ENCODE peak calls at places on chromosomes 4 and X, in six cellular contexts. T, A, V, K, Y and P are unnamed samples.

GRCh38 chr4:24067781-24068193 is 177.9 kb upstream of the PPARGC1A start:
- DNase-seq in T (no peak), A (no peak), V (peak), K (peak), Y (peak), P (no peak)

GRCh38 chr4:16835597-16836247 is 62.7 kb downstream of the LDB2 start:
- DNase-seq in T (no peak), A (no peak), V (no peak), K (no peak), Y (no peak), P (no peak)

GRCh38 chr4:160371446-160371845 is 1268.6 kb downstream of the RAPGEF2 start:
- DNase-seq in T (no peak), A (no peak), V (no peak), K (no peak), Y (no peak), P (no peak)

GRCh38 chrX:129777218-129777768 is 2.5 kb upstream of the SASH3 start:
- DNase-seq in T (no peak), A (peak), V (no peak), K (no peak), Y (no peak), P (peak)

GRCh38 chr4:24067367-24067766 is 177.5 kb upstream of the PPARGC1A start:
- DNase-seq in T (no peak), A (no peak), V (no peak), K (no peak), Y (no peak), P (no peak)

GRCh38 chrX:133495464-133496391 is 80.4 kb upstream of the GPC4 start:
- DNase-seq in T (no peak), A (peak), V (peak), K (no peak), Y (peak), P (peak)

GRCh38 chr4:159725571-159725970 is 622.7 kb downstream of the RAPGEF2 start:
- DNase-seq in T (no peak), A (no peak), V (no peak), K (no peak), Y (no peak), P (no peak)

GRCh38 chrX:24357101-24357500 is 3.3 kb upstream of the SUPT20HL1 start:
- DNase-seq in T (no peak), A (no peak), V (peak), K (peak), Y (no peak), P (no peak)

GRCh38 chrX:53135581-53135980 is 41.6 kb downstream of the KANTR start:
- DNase-seq in T (no peak), A (no peak), V (no peak), K (no peak), Y (no peak), P (no peak)

GRCh38 chrX:147351644-147352043 is 537.1 kb upstream of the CXorf51A start:
- DNase-seq in T (no peak), A (no peak), V (no peak), K (no peak), Y (no peak), P (no peak)

GRCh38 chrX:30865612-30866011 is 23.4 kb downstream of the TAB3 start:
- DNase-seq in T (no peak), A (no peak), V (no peak), K (no peak), Y (no peak), P (no peak)

GRCh38 chr4:80153800-80154546 is 43.3 kb upstream of the PRDM8 start:
- DNase-seq in T (no peak), A (no peak), V (peak), K (peak), Y (no peak), P (no peak)

GRCh38 chr4:112953295-112953694 is 96.2 kb upstream of the ANK2 start:
- DNase-seq in T (no peak), A (no peak), V (no peak), K (no peak), Y (no peak), P (no peak)

GRCh38 chr4:25330335-25330734 is 17.8 kb downstream of the ZCCHC4 start:
- DNase-seq in T (no peak), A (no peak), V (no peak), K (no peak), Y (no peak), P (no peak)

GRCh38 chrX:112687189-112687691 is 7.5 kb upstream of the LHFPL1 start:
- DNase-seq in T (no peak), A (no peak), V (peak), K (no peak), Y (peak), P (no peak)

GRCh38 chr4:26252349-26252748 is 68.5 kb upstream of the RBPJ start:
- DNase-seq in T (no peak), A (no peak), V (no peak), K (no peak), Y (no peak), P (no peak)

GRCh38 chrX:38225093-38225492 is 4.4 kb upstream of the SRPX start:
- DNase-seq in T (no peak), A (no peak), V (no peak), K (no peak), Y (no peak), P (no peak)

GRCh38 chr4:109332926-109333464 is 30.5 kb upstream of the COL25A1 start:
- DNase-seq in T (no peak), A (no peak), V (peak), K (no peak), Y (no peak), P (no peak)
- TF ChIP-seq CTCF in T (no peak), A (no peak), V (peak), K (peak), Y (no peak), P (no peak)

DNA sequence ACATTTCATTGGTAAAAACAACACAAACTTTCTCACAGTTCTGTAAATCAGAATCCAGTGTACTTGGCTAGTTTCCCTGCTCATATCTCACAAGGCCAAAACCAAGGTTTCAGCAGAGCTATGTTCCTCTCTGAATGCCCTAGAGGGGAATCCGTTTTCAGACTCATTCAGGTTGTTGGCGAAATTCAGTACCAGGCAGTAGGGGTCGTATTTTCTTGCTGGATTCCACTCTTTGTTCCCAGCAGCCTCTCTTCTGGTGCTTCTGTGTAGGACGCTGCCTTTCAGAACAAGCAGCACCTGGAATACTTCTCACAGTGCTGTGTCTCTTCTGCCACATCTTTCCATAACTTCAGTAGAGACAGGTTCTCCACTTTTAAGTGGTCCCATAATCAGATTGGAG is 351.9 kb downstream of the PCDH18 start:
- DNase-seq in T (no peak), A (no peak), V (no peak), K (no peak), Y (no peak), P (no peak)
- TF ChIP-seq CTCF in T (no peak), A (no peak), V (no peak), K (no peak), Y (no peak), P (no peak)

DNA sequence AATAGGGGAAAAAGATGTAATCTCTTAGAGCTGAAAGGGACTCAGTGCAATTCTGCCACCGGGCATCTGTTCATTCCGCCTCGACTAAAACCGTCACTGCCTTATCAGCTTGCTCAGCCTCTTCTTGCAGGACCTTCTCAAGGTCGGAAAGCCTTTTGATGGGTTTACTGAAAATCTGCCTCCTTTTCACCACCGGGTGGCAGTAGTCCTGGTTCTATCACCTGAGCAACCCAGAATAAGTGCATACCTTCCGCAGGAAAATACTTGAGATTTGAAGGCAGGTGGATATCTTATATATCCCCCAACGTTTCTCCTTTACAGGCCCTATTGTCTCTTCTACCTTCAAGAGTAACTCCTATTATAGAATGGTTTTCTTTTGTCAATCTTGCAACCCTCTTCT is 103.4 kb upstream of the PAK3 start:
- DNase-seq in T (no peak), A (no peak), V (peak), K (peak), Y (no peak), P (no peak)
- TF ChIP-seq CTCF in T (peak), A (no peak), V (peak), K (peak), Y (no peak), P (peak)

DNA sequence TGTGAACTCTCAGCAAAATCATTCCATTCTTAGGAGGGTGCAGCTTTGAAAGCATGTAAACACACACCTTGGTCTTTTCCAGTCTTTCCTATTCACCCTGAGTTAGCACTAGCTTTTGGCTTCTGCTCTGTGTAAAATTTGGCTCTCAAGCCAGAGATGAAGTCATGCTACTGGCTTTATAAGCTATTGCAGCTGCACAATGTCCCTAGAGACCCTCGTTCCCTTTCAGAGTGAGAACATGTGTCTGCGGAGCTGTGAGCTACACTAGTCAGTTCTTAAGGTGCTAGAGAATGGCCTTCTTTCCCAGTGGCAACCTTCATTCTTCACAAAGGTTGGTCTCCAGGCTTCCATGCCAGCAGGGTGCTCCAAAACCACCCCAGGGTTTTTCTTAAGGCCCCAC is 199.0 kb downstream of the SPATA18 start:
- DNase-seq in T (no peak), A (no peak), V (peak), K (no peak), Y (peak), P (peak)
- TF ChIP-seq CTCF in T (no peak), A (no peak), V (no peak), K (no peak), Y (no peak), P (no peak)

GRCh38 chr4:6779667-6780565 is 2.6 kb upstream of the KIAA0232 start:
- DNase-seq in T (peak), A (no peak), V (peak), K (peak), Y (no peak), P (no peak)
- TF ChIP-seq CTCF in T (no peak), A (no peak), V (no peak), K (no peak), Y (no peak), P (no peak)

GRCh38 chrX:45323387-45323786 is 122.7 kb upstream of the DIPK2B start:
- DNase-seq in T (no peak), A (no peak), V (no peak), K (no peak), Y (no peak), P (no peak)

GRCh38 chrX:45320191-45320590 is 119.5 kb upstream of the DIPK2B start:
- DNase-seq in T (no peak), A (no peak), V (peak), K (no peak), Y (no peak), P (no peak)

GRCh38 chrX:45322820-45323219 is 122.1 kb upstream of the DIPK2B start:
- DNase-seq in T (no peak), A (no peak), V (peak), K (peak), Y (no peak), P (no peak)

GRCh38 chrX:45324941-45325340 is 124.3 kb upstream of the DIPK2B start:
- DNase-seq in T (no peak), A (no peak), V (peak), K (no peak), Y (no peak), P (no peak)

DNA sequence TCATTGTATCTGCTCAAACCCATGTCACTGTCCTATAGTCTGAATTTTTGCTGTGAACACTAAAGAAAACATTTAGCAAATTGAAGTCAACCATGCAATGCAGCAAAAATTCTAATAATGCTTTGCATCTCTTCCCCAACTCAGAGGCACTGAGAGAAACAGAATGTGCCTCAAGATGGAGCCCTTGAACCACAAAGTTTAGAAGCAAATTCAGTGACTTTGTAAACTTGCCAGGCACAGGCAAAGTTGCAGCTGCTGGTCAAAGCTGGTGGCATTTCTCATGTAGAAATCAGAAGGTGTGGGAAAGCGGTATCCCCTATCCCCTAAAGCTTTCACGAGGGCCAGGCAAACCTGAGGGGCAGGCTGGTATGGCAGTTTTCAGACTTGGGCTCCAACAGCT is 121.7 kb upstream of the DIPK2B start:
- DNase-seq in T (peak), A (no peak), V (peak), K (peak), Y (peak), P (peak)
- TF ChIP-seq CTCF in T (peak), A (no peak), V (peak), K (no peak), Y (peak), P (peak)

GRCh38 chr4:121122661-121123060 is 41.5 kb downstream of the TNIP3 start:
- DNase-seq in T (no peak), A (no peak), V (peak), K (no peak), Y (no peak), P (no peak)
- TF ChIP-seq CTCF in T (no peak), A (no peak), V (no peak), K (no peak), Y (no peak), P (no peak)

GRCh38 chrX:13472975-13473665 is 96.3 kb upstream of the EGFL6 start:
- DNase-seq in T (no peak), A (no peak), V (peak), K (no peak), Y (no peak), P (no peak)
- TF ChIP-seq CTCF in T (no peak), A (no peak), V (peak), K (no peak), Y (no peak), P (no peak)

DNA sequence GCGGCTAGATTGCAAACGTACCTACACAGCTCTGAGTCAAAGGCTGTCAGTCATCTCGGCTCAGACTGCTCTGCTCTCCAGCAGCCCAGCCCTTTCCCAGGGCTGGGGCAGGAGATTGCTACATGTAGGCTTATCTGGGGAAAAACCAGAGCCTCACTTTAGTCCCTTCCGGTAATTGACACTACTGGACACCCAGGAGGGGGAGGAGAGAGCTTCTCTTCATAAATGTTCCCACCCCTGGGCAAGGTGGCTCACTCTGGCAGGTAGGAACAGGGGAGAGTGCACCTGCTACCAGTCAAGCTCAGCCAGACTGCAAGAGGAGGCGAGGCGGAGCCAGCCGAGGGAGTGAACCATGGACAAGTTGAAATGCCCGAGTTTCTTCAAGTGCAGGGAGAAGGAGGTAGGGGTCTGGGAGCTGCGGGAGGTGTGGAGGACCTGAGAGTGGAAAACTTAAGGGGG is at the start of gene SLC6A14:
- DNase-seq in T (no peak), A (peak), V (no peak), K (no peak), Y (no peak), P (no peak)
- TF ChIP-seq CTCF in T (no peak), A (no peak), V (no peak), K (no peak), Y (no peak), P (no peak)